ENCODE peak calls at places on chromosomes 4 and X, in six cellular contexts. O is endothelial cell of umbilical vein, F is astrocyte of the cerebellum, V is foreskin melanocyte, T is ELR, E is fibroblast of mammary gland. L is an unnamed sample.

GRCh38 chrX:120271218-120271617 is 20.6 kb downstream of the ZBTB33 start:
- DNase-seq in O (no peak), F (no peak), V (no peak), T (no peak), E (peak), L (peak)

GRCh38 chrX:154313147-154313546 is 17.6 kb downstream of the TKTL1 start:
- DNase-seq in O (no peak), F (no peak), V (peak), T (no peak), E (no peak), L (no peak)

GRCh38 chrX:154840856-154841255 is 6.4 kb upstream of the SMIM9 start:
- DNase-seq in O (peak), F (peak), V (peak), T (peak), E (peak), L (no peak)

GRCh38 chr4:1116837-1117236 is 3.5 kb upstream of the RNF212 start:
- DNase-seq in O (no peak), F (peak), V (no peak), T (no peak), E (peak), L (no peak)

GRCh38 chr4:4866124-4866832 is 6.8 kb downstream of the MSX1 start:
- DNase-seq in O (no peak), F (no peak), V (no peak), T (no peak), E (no peak), L (no peak)

GRCh38 chr4:81600511-81601269 is 129.0 kb upstream of the RASGEF1B start:
- DNase-seq in O (no peak), F (no peak), V (no peak), T (no peak), E (no peak), L (no peak)

GRCh38 chr4:95087657-95088455 is 330.1 kb downstream of the BMPR1B start:
- DNase-seq in O (peak), F (no peak), V (no peak), T (no peak), E (peak), L (no peak)

GRCh38 chr4:26075588-26075987 is 161.6 kb downstream of the SMIM20 start:
- DNase-seq in O (no peak), F (no peak), V (no peak), T (peak), E (peak), L (no peak)

GRCh38 chr4:15948826-15949225 is 10.3 kb upstream of the FGFBP1 start:
- DNase-seq in O (no peak), F (no peak), V (no peak), T (no peak), E (no peak), L (no peak)

GRCh38 chrX:13487731-13488505 is 81.5 kb upstream of the EGFL6 start:
- DNase-seq in O (peak), F (peak), V (peak), T (peak), E (peak), L (peak)

GRCh38 chr4:40349561-40350198 is 14.5 kb downstream of the CHRNA9 start:
- DNase-seq in O (no peak), F (no peak), V (no peak), T (peak), E (peak), L (no peak)

GRCh38 chrX:119981286-119982070 is 37.9 kb upstream of the NKAP start:
- DNase-seq in O (peak), F (peak), V (peak), T (peak), E (peak), L (no peak)

GRCh38 chr4:153483432-153484418 is 17.6 kb downstream of the TMEM131L start:
- DNase-seq in O (peak), F (no peak), V (no peak), T (peak), E (no peak), L (no peak)

GRCh38 chr4:47493238-47494123 is 8.4 kb downstream of the ATP10D start:
- DNase-seq in O (no peak), F (no peak), V (no peak), T (no peak), E (no peak), L (no peak)

GRCh38 chr4:111562811-111563210 is 582.4 kb upstream of the FAM241A start:
- DNase-seq in O (peak), F (no peak), V (no peak), T (peak), E (peak), L (no peak)

GRCh38 chr4:71974681-71975080 is 57.1 kb upstream of the NPFFR2 start:
- DNase-seq in O (no peak), F (peak), V (no peak), T (peak), E (peak), L (no peak)

GRCh38 chrX:109939498-109939897 is 63.4 kb upstream of the TMEM164 start:
- DNase-seq in O (no peak), F (no peak), V (no peak), T (no peak), E (no peak), L (no peak)

GRCh38 chrX:1932231-1932630 is 317.4 kb downstream of the ASMT start:
- DNase-seq in O (no peak), F (peak), V (no peak), T (no peak), E (peak), L (no peak)

GRCh38 chr4:93396274-93396673 is 432.3 kb upstream of the ATOH1 start:
- DNase-seq in O (peak), F (peak), V (peak), T (peak), E (peak), L (no peak)

GRCh38 chr4:111400736-111401135 is 744.5 kb upstream of the FAM241A start:
- DNase-seq in O (peak), F (peak), V (peak), T (peak), E (peak), L (no peak)

GRCh38 chrX:21764043-21764442 is 6.1 kb upstream of the SMPX start:
- DNase-seq in O (no peak), F (no peak), V (no peak), T (no peak), E (no peak), L (no peak)

GRCh38 chrX:134544614-134545255 is 84.8 kb downstream of the HPRT1 start:
- DNase-seq in O (no peak), F (no peak), V (no peak), T (no peak), E (no peak), L (no peak)

GRCh38 chr4:6142935-6143602 is 57.3 kb downstream of the JAKMIP1 start:
- DNase-seq in O (no peak), F (no peak), V (no peak), T (no peak), E (no peak), L (no peak)